ENCODE peak calls at places on chromosomes 3 and 15, in six cellular contexts. Q, D, Y, K, L and R are unnamed samples.

GRCh38 chr3:197586181-197586580 is 30.4 kb upstream of the BDH1 start:
- DNase-seq in Q (no peak), D (no peak), Y (no peak), K (no peak), L (no peak), R (no peak)

GRCh38 chr3:142964150-142964498 is 650 bp upstream of the PAQR9 start:
- DNase-seq in Q (no peak), D (no peak), Y (no peak), K (no peak), L (no peak), R (no peak)

GRCh38 chr3:32733631-32734229 is 48.7 kb downstream of the CNOT10 start:
- DNase-seq in Q (no peak), D (peak; percentile 42), Y (no peak), K (no peak), L (peak; percentile 13), R (no peak)

GRCh38 chr15:47409038-47409437 is 308.3 kb upstream of the SEMA6D start:
- DNase-seq in Q (no peak), D (no peak), Y (no peak), K (no peak), L (no peak), R (no peak)

GRCh38 chr3:141255864-141256263 is 24.2 kb downstream of the PXYLP1 start:
- DNase-seq in Q (peak; percentile 41), D (peak; percentile 46), Y (no peak), K (no peak), L (no peak), R (no peak)

GRCh38 chr3:27657871-27658270 is 64.3 kb downstream of the EOMES start:
- DNase-seq in Q (no peak), D (no peak), Y (no peak), K (no peak), L (no peak), R (no peak)

GRCh38 chr3:195876297-195877031 is 31.9 kb downstream of the TNK2 start:
- DNase-seq in Q (no peak), D (peak; percentile 50), Y (no peak), K (no peak), L (peak; percentile 73), R (no peak)

GRCh38 chr3:195052939-195053338 is 218.0 kb downstream of the XXYLT1 start:
- DNase-seq in Q (no peak), D (no peak), Y (no peak), K (no peak), L (no peak), R (no peak)

GRCh38 chr15:77702211-77702957 is 69.7 kb upstream of the LINGO1 start:
- DNase-seq in Q (peak; percentile 11), D (peak; percentile 52), Y (no peak), K (no peak), L (no peak), R (no peak)

GRCh38 chr3:175777495-175777894 is 918.4 kb downstream of the NAALADL2 start:
- DNase-seq in Q (no peak), D (no peak), Y (no peak), K (no peak), L (no peak), R (no peak)

GRCh38 chr3:60017631-60018030 is 967.8 kb upstream of the CFAP20DC start:
- DNase-seq in Q (peak; percentile 44), D (no peak), Y (no peak), K (peak; percentile 25), L (peak; percentile 44), R (peak; percentile 26)

GRCh38 chr3:192514754-192515660 is 212.3 kb downstream of the FGF12 start:
- DNase-seq in Q (no peak), D (peak; percentile 4), Y (no peak), K (no peak), L (no peak), R (no peak)

GRCh38 chr3:130702985-130703384 is 43.6 kb downstream of the PIK3R4 start:
- DNase-seq in Q (no peak), D (no peak), Y (no peak), K (no peak), L (no peak), R (no peak)

GRCh38 chr3:177358968-177359600 is 161.8 kb upstream of the TBL1XR1 start:
- DNase-seq in Q (peak; percentile 53), D (peak; percentile 29), Y (no peak), K (no peak), L (peak; percentile 51), R (peak; percentile 53)

GRCh38 chr15:51343466-51343865 is 2.0 kb downstream of the GLDN start:
- DNase-seq in Q (no peak), D (no peak), Y (no peak), K (no peak), L (no peak), R (peak; percentile 12)

GRCh38 chr3:197417451-197417850 is 119.0 kb upstream of the DLG1 start:
- DNase-seq in Q (no peak), D (no peak), Y (no peak), K (no peak), L (no peak), R (no peak)

GRCh38 chr3:20054549-20054987 is 14.3 kb downstream of the KAT2B start:
- DNase-seq in Q (peak; percentile 63), D (peak; percentile 92), Y (peak; percentile 86), K (peak; percentile 56), L (peak; percentile 46), R (peak; percentile 74)

GRCh38 chr15:62828364-62828763 is 214.2 kb upstream of the TPM1 start:
- DNase-seq in Q (no peak), D (no peak), Y (no peak), K (no peak), L (peak; percentile 25), R (no peak)

GRCh38 chr3:183301937-183302580 is 49.0 kb downstream of the B3GNT5 start:
- DNase-seq in Q (no peak), D (no peak), Y (no peak), K (no peak), L (no peak), R (no peak)

GRCh38 chr3:5022187-5022965 is 43.1 kb downstream of the BHLHE40 start:
- DNase-seq in Q (no peak), D (no peak), Y (no peak), K (no peak), L (no peak), R (no peak)

GRCh38 chr3:8745619-8746370 is 12.2 kb downstream of the CAV3 start:
- DNase-seq in Q (no peak), D (no peak), Y (no peak), K (no peak), L (no peak), R (no peak)

GRCh38 chr3:134144694-134145093 is 106.0 kb downstream of the RYK start:
- DNase-seq in Q (no peak), D (no peak), Y (no peak), K (no peak), L (no peak), R (no peak)

GRCh38 chr3:161273589-161274218 is 52.6 kb downstream of the NMD3 start:
- DNase-seq in Q (peak; percentile 23), D (no peak), Y (no peak), K (no peak), L (peak; percentile 29), R (no peak)

GRCh38 chr3:100463002-100463401 is 29.4 kb upstream of the TMEM45A start:
- DNase-seq in Q (no peak), D (peak; percentile 53), Y (peak; percentile 32), K (no peak), L (peak; percentile 65), R (no peak)

GRCh38 chr3:61687663-61688306 is 126.4 kb downstream of the PTPRG start:
- DNase-seq in Q (no peak), D (no peak), Y (no peak), K (no peak), L (no peak), R (no peak)

GRCh38 chr3:99499235-99499798 is 139.1 kb upstream of the COL8A1 start:
- DNase-seq in Q (no peak), D (peak; percentile 11), Y (no peak), K (no peak), L (peak; percentile 60), R (no peak)

GRCh38 chr15:69853572-69853971 is 244.1 kb downstream of the TLE3 start:
- DNase-seq in Q (no peak), D (peak; percentile 72), Y (peak; percentile 41), K (no peak), L (peak; percentile 84), R (no peak)

GRCh38 chr15:57554063-57554820 is 37.5 kb upstream of the MYZAP start:
- DNase-seq in Q (no peak), D (no peak), Y (no peak), K (no peak), L (no peak), R (no peak)

GRCh38 chr3:151964768-151965167 is 91.3 kb downstream of the SUCNR1 start:
- DNase-seq in Q (no peak), D (no peak), Y (no peak), K (no peak), L (no peak), R (no peak)

GRCh38 chr15:59691194-59691805 is 2.2 kb upstream of the BNIP2 start:
- DNase-seq in Q (peak; percentile 36), D (peak; percentile 36), Y (peak; percentile 46), K (no peak), L (peak; percentile 20), R (no peak)

GRCh38 chr15:50431204-50431603 is 7.0 kb downstream of the USP8 start:
- DNase-seq in Q (no peak), D (no peak), Y (no peak), K (no peak), L (no peak), R (no peak)

GRCh38 chr3:53775834-53776251 is 70.4 kb downstream of the CHDH start:
- DNase-seq in Q (no peak), D (no peak), Y (no peak), K (no peak), L (no peak), R (no peak)

GRCh38 chr15:64642875-64643274 is 132.5 kb downstream of the RBPMS2 start:
- DNase-seq in Q (no peak), D (no peak), Y (no peak), K (no peak), L (no peak), R (no peak)